ENCODE peak calls at places on chromosomes 12 and 14, in nine cellular contexts. One of them, this sample, is unnamed.

GRCh38 chr12:50569321-50569720 is 64.5 kb downstream of the DIP2B start:
- DNase-seq in GM23248: peak
- DNase-seq in HCT116: no peak
- DNase-seq in MM.1S: no peak
- DNase-seq in PC-3: no peak
- DNase-seq in GM23338: peak
- DNase-seq in SK-N-SH: no peak
- DNase-seq in OCI-LY7: no peak
- DNase-seq in hepatocyte: no peak
- DNase-seq in this sample: peak

GRCh38 chr12:26017484-26018211 is 59.2 kb downstream of the RASSF8 start:
- DNase-seq in HCT116: peak
- DNase-seq in PC-3: peak
- DNase-seq in GM23248: peak
- DNase-seq in OCI-LY7: peak
- DNase-seq in hepatocyte: peak
- DNase-seq in MM.1S: peak
- DNase-seq in SK-N-SH: peak
- DNase-seq in GM23338: peak
- DNase-seq in this sample: peak

GRCh38 chr12:82517027-82517426 is 158.7 kb downstream of the METTL25 start:
- DNase-seq in SK-N-SH: peak
- DNase-seq in PC-3: peak
- DNase-seq in MM.1S: peak
- DNase-seq in hepatocyte: peak
- DNase-seq in OCI-LY7: peak
- DNase-seq in GM23338: peak
- DNase-seq in GM23248: peak
- DNase-seq in HCT116: peak
- DNase-seq in this sample: peak

GRCh38 chr14:70995671-70996070 is 88.4 kb downstream of the PCNX1 start:
- DNase-seq in GM23338: peak
- DNase-seq in GM23248: peak
- DNase-seq in OCI-LY7: no peak
- DNase-seq in SK-N-SH: no peak
- DNase-seq in HCT116: no peak
- DNase-seq in hepatocyte: peak
- DNase-seq in MM.1S: no peak
- DNase-seq in PC-3: no peak
- DNase-seq in this sample: no peak

GRCh38 chr14:54727929-54728328 is 161.0 kb downstream of the SAMD4A start:
- DNase-seq in SK-N-SH: no peak
- DNase-seq in GM23248: peak
- DNase-seq in OCI-LY7: no peak
- DNase-seq in PC-3: no peak
- DNase-seq in MM.1S: no peak
- DNase-seq in hepatocyte: no peak
- DNase-seq in HCT116: no peak
- DNase-seq in GM23338: no peak
- DNase-seq in this sample: no peak

GRCh38 chr14:98766818-98767217 is 505.2 kb downstream of the BCL11B start:
- DNase-seq in hepatocyte: peak
- DNase-seq in SK-N-SH: no peak
- DNase-seq in MM.1S: no peak
- DNase-seq in PC-3: no peak
- DNase-seq in GM23338: no peak
- DNase-seq in GM23248: no peak
- DNase-seq in HCT116: no peak
- DNase-seq in OCI-LY7: no peak
- DNase-seq in this sample: no peak

GRCh38 chr14:70827366-70828151 is 18.2 kb upstream of the MAP3K9 start:
- DNase-seq in PC-3: peak
- DNase-seq in GM23248: peak
- DNase-seq in hepatocyte: peak
- DNase-seq in GM23338: no peak
- DNase-seq in HCT116: no peak
- DNase-seq in MM.1S: no peak
- DNase-seq in SK-N-SH: no peak
- DNase-seq in OCI-LY7: no peak
- DNase-seq in this sample: no peak

GRCh38 chr12:1794440-1795090 is 25.8 kb upstream of the LRTM2 start:
- DNase-seq in hepatocyte: no peak
- DNase-seq in HCT116: no peak
- DNase-seq in GM23338: no peak
- DNase-seq in GM23248: no peak
- DNase-seq in MM.1S: no peak
- DNase-seq in SK-N-SH: peak
- DNase-seq in PC-3: no peak
- DNase-seq in OCI-LY7: no peak
- DNase-seq in this sample: no peak

GRCh38 chr12:103431387-103431786 is 64.4 kb downstream of the C12orf42 start:
- DNase-seq in GM23338: no peak
- DNase-seq in MM.1S: no peak
- DNase-seq in PC-3: no peak
- DNase-seq in SK-N-SH: no peak
- DNase-seq in HCT116: no peak
- DNase-seq in GM23248: no peak
- DNase-seq in hepatocyte: no peak
- DNase-seq in OCI-LY7: peak
- DNase-seq in this sample: no peak

GRCh38 chr14:76386922-76387782 is 11.2 kb downstream of the ESRRB start:
- DNase-seq in HCT116: peak
- DNase-seq in SK-N-SH: peak
- DNase-seq in GM23248: peak
- DNase-seq in MM.1S: peak
- DNase-seq in OCI-LY7: peak
- DNase-seq in hepatocyte: peak
- DNase-seq in PC-3: peak
- DNase-seq in GM23338: peak
- DNase-seq in this sample: peak

GRCh38 chr12:95863337-95863736 is 4.6 kb downstream of the SNRPF start:
- DNase-seq in SK-N-SH: no peak
- DNase-seq in OCI-LY7: no peak
- DNase-seq in GM23248: no peak
- DNase-seq in MM.1S: no peak
- DNase-seq in hepatocyte: no peak
- DNase-seq in GM23338: no peak
- DNase-seq in HCT116: no peak
- DNase-seq in PC-3: no peak
- DNase-seq in this sample: no peak

GRCh38 chr14:78448483-78449094 is 278.4 kb downstream of the NRXN3 start:
- DNase-seq in OCI-LY7: peak
- DNase-seq in GM23248: peak
- DNase-seq in MM.1S: peak
- DNase-seq in PC-3: peak
- DNase-seq in hepatocyte: peak
- DNase-seq in GM23338: peak
- DNase-seq in HCT116: peak
- DNase-seq in SK-N-SH: peak
- DNase-seq in this sample: peak

GRCh38 chr12:49687941-49688340 is 19.3 kb downstream of the FMNL3 start:
- DNase-seq in GM23248: no peak
- DNase-seq in GM23338: peak
- DNase-seq in MM.1S: no peak
- DNase-seq in HCT116: no peak
- DNase-seq in PC-3: no peak
- DNase-seq in hepatocyte: no peak
- DNase-seq in SK-N-SH: no peak
- DNase-seq in OCI-LY7: no peak
- DNase-seq in this sample: no peak

GRCh38 chr14:52879958-52880357 is 70.9 kb downstream of the FERMT2 start:
- DNase-seq in MM.1S: no peak
- DNase-seq in OCI-LY7: no peak
- DNase-seq in PC-3: peak
- DNase-seq in SK-N-SH: no peak
- DNase-seq in HCT116: no peak
- DNase-seq in GM23338: no peak
- DNase-seq in hepatocyte: no peak
- DNase-seq in GM23248: peak
- DNase-seq in this sample: no peak

GRCh38 chr12:111430418-111431353 is 25.0 kb downstream of the SH2B3 start:
- DNase-seq in MM.1S: peak
- DNase-seq in GM23338: no peak
- DNase-seq in SK-N-SH: no peak
- DNase-seq in HCT116: no peak
- DNase-seq in hepatocyte: no peak
- DNase-seq in OCI-LY7: no peak
- DNase-seq in PC-3: no peak
- DNase-seq in GM23248: no peak
- DNase-seq in this sample: no peak

GRCh38 chr14:67360469-67361206 is 510 bp downstream of the EIF2S1 start:
- DNase-seq in MM.1S: no peak
- DNase-seq in GM23248: no peak
- DNase-seq in PC-3: no peak
- DNase-seq in hepatocyte: no peak
- DNase-seq in SK-N-SH: no peak
- DNase-seq in OCI-LY7: no peak
- DNase-seq in GM23338: peak
- DNase-seq in HCT116: no peak
- DNase-seq in this sample: no peak

GRCh38 chr14:99201351-99202073 is 70.5 kb downstream of the BCL11B start:
- DNase-seq in GM23338: peak
- DNase-seq in GM23248: no peak
- DNase-seq in SK-N-SH: no peak
- DNase-seq in OCI-LY7: no peak
- DNase-seq in PC-3: no peak
- DNase-seq in MM.1S: no peak
- DNase-seq in hepatocyte: no peak
- DNase-seq in HCT116: no peak
- DNase-seq in this sample: no peak

GRCh38 chr14:51446771-51447170 is 204.9 kb upstream of the FRMD6 start:
- DNase-seq in OCI-LY7: no peak
- DNase-seq in PC-3: no peak
- DNase-seq in SK-N-SH: no peak
- DNase-seq in GM23338: no peak
- DNase-seq in GM23248: no peak
- DNase-seq in hepatocyte: no peak
- DNase-seq in MM.1S: no peak
- DNase-seq in HCT116: no peak
- DNase-seq in this sample: no peak
- TF ChIP-seq EZH2phosphoT487 in OCI-LY7: no peak
- TF ChIP-seq EZH2phosphoT487 in PC-3: no peak
- TF ChIP-seq EZH2phosphoT487 in SK-N-SH: no peak
- TF ChIP-seq EZH2phosphoT487 in GM23338: no peak
- TF ChIP-seq EZH2phosphoT487 in GM23248: no peak
- TF ChIP-seq EZH2phosphoT487 in hepatocyte: no peak
- TF ChIP-seq EZH2phosphoT487 in MM.1S: no peak
- TF ChIP-seq EZH2phosphoT487 in HCT116: no peak
- TF ChIP-seq EZH2phosphoT487 in this sample: no peak

GRCh38 chr14:35213869-35214387 is 78.3 kb upstream of the PSMA6 start:
- DNase-seq in OCI-LY7: no peak
- DNase-seq in GM23248: peak
- DNase-seq in HCT116: no peak
- DNase-seq in SK-N-SH: no peak
- DNase-seq in MM.1S: no peak
- DNase-seq in hepatocyte: no peak
- DNase-seq in GM23338: no peak
- DNase-seq in PC-3: peak
- DNase-seq in this sample: no peak
- TF ChIP-seq EZH2phosphoT487 in OCI-LY7: no peak
- TF ChIP-seq EZH2phosphoT487 in GM23248: no peak
- TF ChIP-seq EZH2phosphoT487 in HCT116: no peak
- TF ChIP-seq EZH2phosphoT487 in SK-N-SH: no peak
- TF ChIP-seq EZH2phosphoT487 in MM.1S: no peak
- TF ChIP-seq EZH2phosphoT487 in hepatocyte: no peak
- TF ChIP-seq EZH2phosphoT487 in GM23338: no peak
- TF ChIP-seq EZH2phosphoT487 in PC-3: no peak
- TF ChIP-seq EZH2phosphoT487 in this sample: no peak

DNA sequence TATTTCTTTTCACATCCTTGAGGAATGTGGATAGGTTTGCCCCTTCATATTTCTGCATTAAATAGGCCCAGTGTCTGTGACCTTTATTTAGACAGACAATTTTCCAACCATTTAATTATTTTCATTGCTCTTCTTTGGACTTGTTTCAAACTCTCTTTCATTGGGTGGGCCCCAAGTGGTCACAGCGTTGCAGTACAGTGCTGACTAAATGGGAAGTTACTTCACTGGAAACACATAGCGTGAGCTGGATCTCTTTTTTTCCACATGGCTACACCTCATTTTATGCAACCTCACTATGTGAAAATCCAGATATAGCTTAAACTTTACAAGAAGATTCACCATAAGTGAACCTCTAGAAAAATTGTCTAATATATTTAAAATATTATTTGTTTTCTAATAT is 438.9 kb downstream of the ADAMTS20 start:
- DNase-seq in PC-3: no peak
- DNase-seq in HCT116: no peak
- DNase-seq in SK-N-SH: peak
- DNase-seq in GM23338: peak
- DNase-seq in OCI-LY7: no peak
- DNase-seq in hepatocyte: peak
- DNase-seq in GM23248: peak
- DNase-seq in MM.1S: no peak
- DNase-seq in this sample: no peak
- TF ChIP-seq EZH2phosphoT487 in PC-3: no peak
- TF ChIP-seq EZH2phosphoT487 in HCT116: no peak
- TF ChIP-seq EZH2phosphoT487 in SK-N-SH: no peak
- TF ChIP-seq EZH2phosphoT487 in GM23338: no peak
- TF ChIP-seq EZH2phosphoT487 in OCI-LY7: no peak
- TF ChIP-seq EZH2phosphoT487 in hepatocyte: no peak
- TF ChIP-seq EZH2phosphoT487 in GM23248: no peak
- TF ChIP-seq EZH2phosphoT487 in MM.1S: no peak
- TF ChIP-seq EZH2phosphoT487 in this sample: no peak

DNA sequence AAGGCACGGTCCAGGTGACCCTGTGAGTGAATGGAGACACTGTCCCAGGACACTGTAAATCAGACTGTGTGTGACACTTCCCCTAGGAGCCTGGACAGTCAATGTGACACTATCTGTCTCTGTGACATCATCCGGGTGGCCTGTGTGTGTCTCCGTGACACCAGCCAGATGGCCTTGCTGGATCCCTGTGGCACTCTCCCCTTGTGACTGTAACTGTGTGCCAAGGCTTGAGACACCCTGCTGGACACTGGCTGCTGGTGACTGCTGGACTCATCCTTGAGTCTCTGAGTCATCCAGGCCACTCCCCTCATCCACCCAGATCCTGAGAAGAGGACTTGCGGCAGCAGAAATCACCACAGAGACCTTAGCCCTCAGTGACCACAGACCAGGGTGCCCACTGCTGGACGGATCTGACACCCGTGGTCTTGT is 51.6 kb downstream of the MVK start:
- DNase-seq in PC-3: peak
- DNase-seq in MM.1S: no peak
- DNase-seq in SK-N-SH: peak
- DNase-seq in OCI-LY7: no peak
- DNase-seq in GM23248: peak
- DNase-seq in GM23338: no peak
- DNase-seq in HCT116: peak
- DNase-seq in hepatocyte: peak
- DNase-seq in this sample: no peak
- TF ChIP-seq EZH2phosphoT487 in PC-3: no peak
- TF ChIP-seq EZH2phosphoT487 in MM.1S: no peak
- TF ChIP-seq EZH2phosphoT487 in SK-N-SH: no peak
- TF ChIP-seq EZH2phosphoT487 in OCI-LY7: no peak
- TF ChIP-seq EZH2phosphoT487 in GM23248: no peak
- TF ChIP-seq EZH2phosphoT487 in GM23338: no peak
- TF ChIP-seq EZH2phosphoT487 in HCT116: no peak
- TF ChIP-seq EZH2phosphoT487 in hepatocyte: no peak
- TF ChIP-seq EZH2phosphoT487 in this sample: no peak

DNA sequence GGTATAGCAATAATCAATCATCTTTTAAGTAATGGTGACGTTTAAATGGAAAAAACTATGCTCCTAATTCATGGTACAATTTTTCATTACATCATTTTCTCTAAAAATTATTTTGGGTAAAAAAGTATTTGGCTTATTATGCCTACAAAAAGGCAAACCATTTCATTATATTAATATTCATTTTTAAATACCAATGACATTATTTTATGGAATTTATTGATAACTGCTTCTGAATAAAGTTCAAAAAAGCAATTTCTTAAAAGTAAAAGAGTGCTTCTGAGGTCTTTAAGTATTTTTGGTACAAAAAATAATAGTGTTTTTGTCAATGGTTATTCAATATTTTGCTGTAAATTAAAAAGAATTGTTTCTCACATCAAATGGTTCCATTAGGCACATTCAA is 12.2 kb downstream of the SLC38A2 start:
- DNase-seq in OCI-LY7: no peak
- DNase-seq in hepatocyte: no peak
- DNase-seq in PC-3: no peak
- DNase-seq in GM23248: no peak
- DNase-seq in MM.1S: no peak
- DNase-seq in SK-N-SH: no peak
- DNase-seq in GM23338: no peak
- DNase-seq in HCT116: no peak
- DNase-seq in this sample: no peak
- TF ChIP-seq EZH2phosphoT487 in OCI-LY7: no peak
- TF ChIP-seq EZH2phosphoT487 in hepatocyte: no peak
- TF ChIP-seq EZH2phosphoT487 in PC-3: no peak
- TF ChIP-seq EZH2phosphoT487 in GM23248: no peak
- TF ChIP-seq EZH2phosphoT487 in MM.1S: no peak
- TF ChIP-seq EZH2phosphoT487 in SK-N-SH: no peak
- TF ChIP-seq EZH2phosphoT487 in GM23338: no peak
- TF ChIP-seq EZH2phosphoT487 in HCT116: no peak
- TF ChIP-seq EZH2phosphoT487 in this sample: no peak